ENCODE peak calls at places on chromosome 22, in four cellular contexts. U, V, Z and C are unnamed samples.

GRCh38 chr22:30340911-30341685 is 14.4 kb upstream of the TBC1D10A start:
- DNase-seq in Z (no peak), U (no peak), V (no peak), C (no peak)

GRCh38 chr22:42908082-42908746 is 51.1 kb upstream of the ARFGAP3 start:
- DNase-seq in U (no peak), V (no peak), Z (no peak), C (no peak)

GRCh38 chr22:39268645-39269044 is 23.9 kb upstream of the PDGFB start:
- DNase-seq in V (no peak), Z (no peak), U (no peak), C (no peak)

GRCh38 chr22:45455212-45455611 is 41.7 kb downstream of the RIBC2 start:
- DNase-seq in Z (peak), U (no peak), V (peak), C (no peak)

GRCh38 chr22:48258108-48258705 is 1495.8 kb downstream of the TBC1D22A start:
- DNase-seq in V (no peak), Z (no peak), U (no peak), C (no peak)

GRCh38 chr22:41943661-41944209 is 3.2 kb downstream of the CENPM start:
- DNase-seq in Z (no peak), U (no peak), V (peak), C (no peak)

GRCh38 chr22:44707178-44707577 is 5.2 kb downstream of the PRR5 start:
- DNase-seq in Z (no peak), V (no peak), U (no peak), C (no peak)

GRCh38 chr22:45551310-45552016 is 48.8 kb downstream of the FBLN1 start:
- DNase-seq in U (no peak), V (no peak), Z (peak), C (no peak)

GRCh38 chr22:23542933-23543332 is 37.2 kb downstream of the IGLL1 start:
- DNase-seq in Z (no peak), V (no peak), U (no peak), C (no peak)

GRCh38 chr22:46766611-46767010 is 4.2 kb downstream of the TBC1D22A start:
- DNase-seq in V (no peak), Z (no peak), U (no peak), C (no peak)

GRCh38 chr22:22556578-22556977 is 2.5 kb downstream of the PRAME start:
- DNase-seq in Z (no peak), V (no peak), U (no peak), C (no peak)

GRCh38 chr22:33579448-33580093 is 340.7 kb downstream of the LARGE1 start:
- DNase-seq in U (peak), Z (peak), V (peak), C (peak)

GRCh38 chr22:45972868-45973212 is 4.1 kb downstream of the WNT7B start:
- DNase-seq in Z (no peak), V (no peak), U (no peak), C (no peak)

GRCh38 chr22:28976588-28976987 is 85.0 kb downstream of the C22orf31 start:
- DNase-seq in Z (peak), V (peak), U (no peak), C (no peak)

GRCh38 chr22:33854724-33855123 is 65.6 kb downstream of the LARGE1 start:
- DNase-seq in V (no peak), U (no peak), Z (no peak), C (no peak)

GRCh38 chr22:20583471-20583922 is 76.1 kb downstream of the MED15 start:
- DNase-seq in Z (no peak), V (no peak), U (no peak), C (no peak)
- TF ChIP-seq CTCF in Z (no peak), V (peak), U (no peak), C (no peak)

DNA sequence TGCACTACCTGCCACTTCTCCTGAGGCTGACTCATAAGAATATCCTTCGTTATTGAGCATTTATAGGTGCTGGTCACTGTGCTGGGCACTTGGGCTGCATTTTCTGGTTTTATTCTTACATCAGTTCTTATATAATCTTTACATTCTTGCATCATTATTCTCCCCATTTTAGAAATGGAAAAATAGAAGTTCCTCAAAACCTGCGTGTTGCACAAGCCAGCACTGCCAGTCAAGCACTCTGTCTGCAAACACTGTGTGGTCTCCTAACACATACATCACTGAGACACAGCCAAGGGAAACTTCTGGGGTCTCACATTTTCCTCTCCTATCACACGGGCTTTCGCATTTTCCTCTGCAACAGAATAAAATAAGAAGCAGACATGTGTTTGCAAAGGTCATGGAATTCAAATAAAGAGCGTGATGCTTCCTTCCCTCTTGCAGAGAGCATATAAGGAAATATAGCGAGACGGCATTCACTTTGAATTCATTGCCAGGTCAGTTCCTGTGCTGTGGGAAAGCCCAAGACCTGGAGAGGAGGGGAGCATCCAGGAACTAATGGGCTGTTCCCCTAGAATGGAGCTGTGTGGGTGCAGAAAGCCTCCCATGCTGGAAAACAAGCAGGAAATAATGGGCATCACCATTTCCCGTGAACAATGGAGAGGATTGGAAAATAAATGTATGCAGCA is 73.8 kb upstream of the SEZ6L start:
- DNase-seq in Z (no peak), U (no peak), V (no peak), C (no peak)
- TF ChIP-seq CTCF in Z (no peak), U (no peak), V (no peak), C (no peak)

GRCh38 chr22:26690654-26691376 is 33.4 kb downstream of the MIAT start:
- DNase-seq in Z (no peak), V (no peak), U (no peak), C (no peak)

GRCh38 chr22:26687439-26687838 is 30.1 kb downstream of the MIAT start:
- DNase-seq in V (no peak), U (no peak), Z (no peak), C (no peak)

GRCh38 chr22:26689553-26690301 is 32.3 kb downstream of the MIAT start:
- DNase-seq in Z (no peak), V (no peak), U (no peak), C (no peak)

GRCh38 chr22:26692215-26692614 is 34.8 kb downstream of the MIAT start:
- DNase-seq in Z (no peak), U (no peak), V (no peak), C (no peak)

DNA sequence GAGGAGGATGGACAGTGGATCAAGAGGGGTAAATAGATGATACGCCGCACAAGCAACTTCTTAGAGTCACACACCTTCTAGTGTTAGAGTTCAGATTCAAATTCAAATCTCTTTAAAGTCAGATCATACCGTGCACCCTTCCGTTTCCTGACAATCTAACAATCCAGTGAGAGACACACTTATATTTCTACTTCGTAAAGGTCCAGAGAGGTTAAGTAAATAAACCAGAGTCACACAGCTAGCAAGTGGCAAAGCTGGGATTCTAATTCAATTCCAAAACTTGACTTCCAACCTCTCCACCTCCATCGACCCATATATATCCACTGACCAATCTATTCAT is 34.0 kb downstream of the MIAT start:
- DNase-seq in Z (no peak), V (no peak), U (no peak), C (no peak)
- TF ChIP-seq CTCF in Z (no peak), V (no peak), U (no peak), C (no peak)

DNA sequence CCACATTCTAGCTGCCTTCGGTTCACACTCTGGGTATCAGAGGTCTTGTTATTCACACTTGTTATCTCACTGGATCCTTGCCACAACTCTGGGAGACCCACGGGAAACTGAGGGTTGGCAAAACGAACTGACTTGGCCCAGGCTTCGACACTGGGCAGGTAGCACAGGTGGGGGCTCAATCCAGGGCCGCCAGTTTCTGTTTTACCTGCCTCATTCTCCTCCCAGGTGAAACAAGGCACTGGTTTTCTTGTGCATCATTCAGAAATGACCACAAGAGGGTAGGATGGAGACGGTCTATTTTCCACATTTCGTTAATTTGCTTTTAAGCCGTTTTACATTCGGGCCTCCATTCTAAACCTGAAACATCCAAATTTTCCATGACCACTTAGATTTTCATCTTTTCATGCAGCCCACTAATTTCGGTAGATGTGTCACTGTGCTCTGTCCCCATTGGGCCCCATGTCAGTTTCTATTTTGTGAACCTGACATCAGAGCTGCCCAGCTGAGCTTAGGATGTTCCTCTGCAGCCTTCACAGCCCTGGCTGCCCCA is 108.1 kb downstream of the KIAA1671 start:
- DNase-seq in U (no peak), Z (no peak), V (no peak), C (no peak)
- TF ChIP-seq CTCF in U (peak), Z (no peak), V (peak), C (peak)

GRCh38 chr22:37633693-37634504 is 5.6 kb upstream of the SH3BP1 start:
- DNase-seq in Z (peak), U (peak), V (peak), C (no peak)
- TF ChIP-seq CTCF in Z (peak), U (peak), V (peak), C (no peak)

GRCh38 chr22:25487508-25487907 is 77.0 kb upstream of the GRK3 start:
- DNase-seq in V (no peak), U (no peak), Z (no peak), C (no peak)
- TF ChIP-seq CTCF in V (no peak), U (no peak), Z (no peak), C (no peak)

GRCh38 chr22:50545522-50546325 is at the start of gene KLHDC7B:
- DNase-seq in Z (peak), U (peak), V (no peak), C (no peak)
- TF ChIP-seq CTCF in Z (peak), U (no peak), V (peak), C (no peak)